ENCODE peak calls at places on chromosomes 12 and 14, in four cellular contexts. H is GM12878, O is SK-N-SH, A is K562. T is an unnamed sample.

GRCh38 chr14:55240526-55241178 is 30.6 kb upstream of the FBXO34 start:
- DNase-seq in A (no peak), O (peak), H (no peak), T (peak)

GRCh38 chr12:70443274-70443673 is 77.2 kb downstream of the KCNMB4 start:
- DNase-seq in H (no peak), A (no peak), O (no peak), T (no peak)

GRCh38 chr14:90627478-90627877 is 188.8 kb downstream of the TTC7B start:
- DNase-seq in O (no peak), H (no peak), A (peak), T (no peak)

GRCh38 chr14:93031505-93032300 is 84.0 kb downstream of the ITPK1 start:
- DNase-seq in H (no peak), A (no peak), O (no peak), T (no peak)

GRCh38 chr14:20986811-20987210 is 3.0 kb upstream of the METTL17 start:
- DNase-seq in A (peak), H (no peak), O (no peak), T (no peak)

GRCh38 chr14:37988472-37988871 is 219.2 kb upstream of the SSTR1 start:
- DNase-seq in A (no peak), H (no peak), O (no peak), T (no peak)

GRCh38 chr14:102157346-102157745 is 17.6 kb downstream of the WDR20 start:
- DNase-seq in A (no peak), O (no peak), H (no peak), T (no peak)

GRCh38 chr12:109331546-109331945 is 16.2 kb upstream of the MYO1H start:
- DNase-seq in H (no peak), O (peak), A (no peak), T (no peak)

GRCh38 chr12:26874501-26875296 is 41.7 kb upstream of the ITPR2 start:
- DNase-seq in H (peak), O (no peak), A (no peak), T (no peak)

GRCh38 chr12:126950266-126950665 is 1316.7 kb upstream of the TMEM132C start:
- DNase-seq in H (no peak), O (no peak), A (no peak), T (no peak)

DNA sequence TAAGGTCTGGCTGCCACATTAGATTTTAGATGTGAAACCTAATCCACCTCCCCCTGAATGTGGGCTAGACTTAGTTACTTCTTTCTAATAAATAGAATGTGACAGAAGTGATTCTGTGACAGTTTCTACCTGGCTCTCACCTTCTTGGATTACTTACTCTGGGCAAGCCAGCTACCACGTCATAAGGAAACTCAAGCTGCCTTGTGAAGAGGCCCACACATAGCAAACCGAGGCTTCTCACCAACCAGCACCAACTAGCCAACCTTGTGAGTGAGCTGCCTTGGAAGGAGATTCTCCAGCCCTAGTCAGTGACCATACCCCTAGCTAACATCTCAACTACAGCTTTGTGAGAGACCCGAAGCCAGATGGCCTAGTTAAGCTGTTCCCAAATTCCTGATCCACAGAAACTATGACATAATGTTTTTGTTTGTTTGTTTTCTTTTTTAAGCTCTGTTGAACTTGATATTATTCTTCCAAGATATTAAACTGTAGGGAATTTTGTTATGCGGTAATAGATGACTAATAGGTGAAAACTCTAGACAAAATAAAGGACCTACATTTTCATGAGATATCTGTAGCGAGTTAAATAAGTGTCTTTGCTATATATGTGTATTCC is 6.2 kb downstream of the GPR19 start:
- DNase-seq in O (no peak), H (no peak), A (no peak), T (no peak)
- TF ChIP-seq USF1 in O (no peak), H (no peak), A (no peak), T (no peak)

DNA sequence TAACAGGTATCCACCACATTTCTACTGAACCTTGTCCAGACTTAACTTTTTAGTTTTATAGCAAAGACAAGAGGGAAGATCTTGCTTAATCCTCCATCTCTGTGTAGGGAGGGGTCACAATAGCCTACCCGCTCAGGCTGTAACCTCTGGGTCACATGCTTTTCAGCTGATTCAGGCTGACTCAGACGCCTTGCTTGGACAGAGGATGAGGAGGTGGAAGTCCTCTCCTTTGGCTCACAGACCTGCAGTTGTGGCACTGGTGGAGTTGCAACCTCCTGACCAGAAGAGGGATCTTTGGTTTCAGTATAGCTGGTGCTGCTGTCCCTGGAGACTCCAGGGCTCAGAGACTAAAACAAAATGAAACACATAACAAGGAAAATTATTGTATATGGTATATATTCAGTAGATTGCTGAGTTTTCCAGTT is 16.2 kb downstream of the ACIN1 start:
- DNase-seq in H (no peak), A (peak), O (no peak), T (no peak)
- TF ChIP-seq USF1 in H (no peak), A (peak), O (peak), T (no peak)

GRCh38 chr12:93870020-93870795 is 193.0 kb downstream of the CRADD start:
- DNase-seq in H (no peak), A (no peak), O (no peak), T (no peak)
- TF ChIP-seq USF1 in H (no peak), A (no peak), O (no peak), T (no peak)

DNA sequence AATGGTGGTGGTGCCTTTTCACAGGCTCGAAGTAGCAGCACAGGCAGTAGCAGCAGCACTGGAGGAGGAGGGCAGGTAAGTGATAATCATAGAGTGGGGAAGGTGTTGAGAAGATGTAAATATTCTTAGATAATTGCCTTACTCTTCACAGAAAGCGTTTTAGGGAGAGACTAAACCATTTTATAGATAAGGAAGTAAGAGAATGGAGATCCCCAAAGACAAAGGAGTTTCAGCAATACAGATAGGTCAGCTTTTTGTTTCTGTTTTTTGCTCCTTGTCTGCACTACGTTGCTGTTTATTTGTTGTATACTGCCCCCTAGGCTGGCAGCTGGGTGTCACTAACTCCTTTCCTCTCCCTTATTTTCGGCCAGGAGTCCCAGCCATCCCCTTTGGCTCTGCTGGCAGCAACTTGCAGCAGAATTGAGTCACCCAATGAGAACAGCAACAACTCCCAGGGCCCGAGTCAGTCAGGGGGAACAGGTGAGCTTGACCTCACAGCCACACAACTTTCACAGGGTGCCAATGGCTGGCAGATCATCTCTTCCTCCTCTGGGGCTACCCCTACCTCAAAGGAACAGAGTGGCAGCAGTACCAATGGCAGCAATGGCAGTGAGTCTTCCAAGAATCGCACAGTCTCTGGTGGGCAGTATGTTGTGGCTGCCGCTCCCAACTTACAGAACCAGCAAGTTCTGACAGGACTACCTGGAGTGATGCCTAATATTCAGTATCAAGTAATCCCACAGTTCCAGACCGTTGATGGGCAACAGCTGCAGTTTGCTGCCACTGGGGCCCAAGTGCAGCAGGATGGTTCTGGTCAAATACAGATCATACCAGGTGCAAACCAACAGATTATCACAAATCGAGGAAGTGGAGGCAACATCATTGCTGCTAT is 2.0 kb downstream of the SP1 start:
- DNase-seq in A (peak), H (peak), O (no peak), T (peak)
- TF ChIP-seq USF1 in A (no peak), H (no peak), O (no peak), T (no peak)

DNA sequence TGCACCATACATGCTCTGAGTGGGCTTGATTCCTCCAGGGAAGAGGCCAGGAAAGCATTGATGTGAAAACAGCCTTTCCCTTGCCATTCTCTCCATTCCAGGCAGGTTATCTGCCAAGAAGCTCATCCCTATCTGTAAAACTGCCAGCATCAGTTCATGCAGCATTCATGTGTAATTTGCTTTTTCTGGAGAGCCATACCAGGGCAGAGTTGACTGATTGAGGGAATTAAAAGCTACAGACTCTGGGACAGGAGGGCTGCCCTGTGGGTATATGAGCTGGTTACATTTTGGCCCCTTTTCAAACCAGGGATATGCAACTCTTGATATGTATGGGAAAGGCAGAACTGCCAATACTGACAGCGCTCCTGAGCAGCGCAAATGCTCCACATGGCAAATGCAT is 53.6 kb downstream of the SYT1 start:
- DNase-seq in O (peak), H (no peak), A (no peak), T (no peak)
- TF ChIP-seq USF1 in O (no peak), H (no peak), A (no peak), T (no peak)

DNA sequence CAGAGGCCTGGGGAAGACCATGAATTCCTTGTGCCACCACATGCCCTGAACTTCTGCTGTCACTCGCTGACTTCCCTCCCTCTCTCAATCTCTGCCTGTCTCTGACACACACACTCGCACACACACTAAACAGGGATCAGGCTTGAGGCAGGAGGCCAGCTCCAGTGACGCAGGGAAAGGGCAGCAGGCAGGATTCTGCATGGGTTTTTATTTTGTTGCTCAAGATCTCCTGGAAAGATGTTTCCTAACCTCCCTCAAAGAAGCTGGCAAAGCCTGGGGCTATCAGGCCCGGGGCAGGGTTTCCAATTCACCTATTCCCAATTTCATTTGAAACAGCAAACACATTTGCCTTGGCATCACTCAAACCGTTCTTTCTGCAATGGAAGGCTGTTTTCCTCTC is 27.7 kb upstream of the PEX5 start:
- DNase-seq in O (no peak), A (no peak), H (no peak), T (no peak)
- TF ChIP-seq USF1 in O (no peak), A (no peak), H (no peak), T (no peak)

GRCh38 chr12:645563-646071 is 17.6 kb downstream of the NINJ2 start:
- DNase-seq in A (no peak), H (no peak), O (no peak), T (no peak)
- TF ChIP-seq USF1 in A (no peak), H (no peak), O (no peak), T (no peak)

DNA sequence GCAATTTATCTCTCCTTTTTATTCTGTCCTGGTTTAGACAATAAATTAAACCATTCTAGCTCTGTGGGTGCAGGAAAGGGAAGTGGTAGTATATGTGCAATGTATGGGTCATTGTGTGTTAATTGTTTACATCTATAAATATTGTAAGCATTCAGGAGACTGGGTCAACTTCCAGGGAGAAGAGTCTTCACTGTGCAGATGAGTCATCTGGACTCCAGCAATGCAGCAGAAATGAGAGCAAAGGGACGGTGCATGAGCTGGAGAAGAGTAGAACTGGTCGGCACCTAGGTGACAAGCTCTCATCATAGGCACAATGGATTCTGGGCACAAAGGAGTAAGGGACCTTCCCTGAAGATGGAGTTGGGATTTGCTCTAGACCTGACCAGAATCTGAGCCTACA is 211.1 kb upstream of the DAAM1 start:
- DNase-seq in H (no peak), O (no peak), A (no peak), T (no peak)
- TF ChIP-seq USF1 in H (no peak), O (no peak), A (no peak), T (no peak)

DNA sequence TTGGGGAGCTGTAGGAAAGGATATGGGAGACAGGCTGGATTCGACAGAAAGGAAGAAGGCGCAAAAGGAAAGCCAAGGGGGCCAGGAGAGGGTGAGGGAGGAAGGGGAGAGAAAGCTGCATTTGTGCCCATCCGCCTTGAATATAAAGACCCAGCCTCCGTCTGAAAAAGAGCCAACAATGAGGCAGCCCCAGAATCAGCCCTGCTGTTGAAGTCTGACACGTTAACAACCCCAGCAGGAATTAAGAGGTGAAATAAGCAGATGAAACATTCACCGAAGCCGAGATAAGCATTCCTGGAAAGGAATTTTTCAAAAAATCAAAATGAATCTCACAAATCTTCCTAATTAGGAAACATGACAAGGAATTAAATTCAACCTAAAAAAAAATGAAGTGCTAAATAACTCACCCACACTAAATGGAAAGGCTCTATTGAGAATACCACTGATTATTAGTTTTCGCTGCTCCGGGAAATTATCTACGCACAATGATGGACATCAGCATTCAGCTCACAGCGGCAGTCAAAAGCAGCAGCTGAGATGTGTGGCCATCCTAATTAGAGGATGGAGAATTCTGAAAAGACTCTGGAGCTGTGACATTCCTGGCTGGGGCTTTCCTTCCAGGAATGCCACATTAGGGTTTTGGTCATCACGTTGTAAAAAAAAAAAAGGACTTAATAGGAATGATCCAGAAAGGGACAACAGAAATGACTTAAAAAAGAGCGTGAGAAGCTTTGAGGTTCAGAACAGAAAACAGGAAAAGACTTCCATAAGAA is 8.2 kb upstream of the PARP11 start:
- DNase-seq in O (no peak), A (no peak), H (no peak), T (no peak)
- TF ChIP-seq USF1 in O (no peak), A (no peak), H (no peak), T (no peak)

DNA sequence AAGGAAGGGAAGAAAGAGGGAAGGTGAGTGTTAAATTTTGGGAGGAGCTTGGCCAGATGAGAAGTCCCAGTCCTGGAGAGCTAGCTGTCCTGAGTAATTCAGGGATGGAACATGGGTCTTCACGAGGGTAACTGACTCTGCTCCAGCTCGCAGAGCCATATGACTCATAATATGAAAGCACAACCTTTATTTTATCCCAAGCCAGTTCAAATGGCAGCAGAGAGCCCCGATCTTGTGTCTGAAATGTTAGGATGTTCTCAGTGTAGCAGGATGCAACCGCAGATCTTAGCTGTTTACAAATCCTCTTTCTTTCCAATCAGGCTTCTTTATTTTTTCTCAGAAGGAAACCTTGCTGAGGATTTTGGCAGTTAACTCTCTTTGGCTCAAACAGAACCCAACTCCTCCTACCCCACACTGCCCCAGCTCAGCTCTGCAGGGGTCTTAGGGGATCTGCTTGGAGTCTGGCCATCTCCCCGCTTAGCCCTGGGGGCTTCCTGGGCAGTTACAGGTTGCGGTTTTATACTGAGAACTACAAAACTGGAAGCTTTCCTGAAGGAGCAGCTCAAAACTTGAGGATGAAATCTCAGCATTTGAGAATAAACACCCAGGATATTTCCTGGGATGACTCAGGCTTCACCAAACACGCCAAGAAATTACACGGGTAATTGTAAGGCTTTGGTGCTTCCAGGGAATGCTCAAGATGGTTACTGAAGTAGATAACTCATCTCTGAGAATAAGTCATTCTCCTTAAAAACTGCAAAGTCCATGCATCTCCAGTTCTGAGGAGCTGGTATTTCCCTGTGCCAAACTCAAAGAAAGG is 92.5 kb downstream of the VCPKMT start:
- DNase-seq in H (no peak), A (no peak), O (no peak), T (no peak)
- TF ChIP-seq USF1 in H (no peak), A (no peak), O (no peak), T (no peak)